ENCODE peak calls at places on chromosomes 13 and 19, in four cellular contexts. One of them, this sample, is unnamed.
A peak's percentile ranks its signal among the peaks of the same experiment; 100 is the strongest.

GRCh38 chr13:42064259-42064658 is 15.8 kb downstream of the DGKH start:
- DNase-seq in NCI-H1436: no peak
- DNase-seq in central memory CD8-positive, alpha-beta T cell: no peak
- DNase-seq in activated naive CD8-positive, alpha-beta T cell treated with anti-CD3 and anti-CD28 coated beads, Interleukin-2, amount 50 U/mL, for 24 hours: no peak
- DNase-seq in this sample: no peak

GRCh38 chr13:51519839-51520238 is 64.4 kb upstream of the WDFY2 start:
- DNase-seq in NCI-H1436: no peak
- DNase-seq in central memory CD8-positive, alpha-beta T cell: no peak
- DNase-seq in activated naive CD8-positive, alpha-beta T cell treated with anti-CD3 and anti-CD28 coated beads, Interleukin-2, amount 50 U/mL, for 24 hours: no peak
- DNase-seq in this sample: no peak

GRCh38 chr19:56096665-56097064 is 24.4 kb downstream of the ZNF787 start:
- DNase-seq in NCI-H1436: no peak
- DNase-seq in central memory CD8-positive, alpha-beta T cell: no peak
- DNase-seq in activated naive CD8-positive, alpha-beta T cell treated with anti-CD3 and anti-CD28 coated beads, Interleukin-2, amount 50 U/mL, for 24 hours: no peak
- DNase-seq in this sample: no peak

GRCh38 chr13:100600915-100601314 is 12.3 kb upstream of the GGACT start:
- DNase-seq in NCI-H1436: no peak
- DNase-seq in central memory CD8-positive, alpha-beta T cell: no peak
- DNase-seq in activated naive CD8-positive, alpha-beta T cell treated with anti-CD3 and anti-CD28 coated beads, Interleukin-2, amount 50 U/mL, for 24 hours: no peak
- DNase-seq in this sample: no peak

GRCh38 chr13:38535271-38535670 is 151.6 kb upstream of the FREM2 start:
- DNase-seq in NCI-H1436: no peak
- DNase-seq in central memory CD8-positive, alpha-beta T cell: no peak
- DNase-seq in activated naive CD8-positive, alpha-beta T cell treated with anti-CD3 and anti-CD28 coated beads, Interleukin-2, amount 50 U/mL, for 24 hours: no peak
- DNase-seq in this sample: no peak

GRCh38 chr13:52849727-52850395 is 1.4 kb upstream of the PCDH8 start:
- DNase-seq in NCI-H1436: no peak
- DNase-seq in central memory CD8-positive, alpha-beta T cell: no peak
- DNase-seq in activated naive CD8-positive, alpha-beta T cell treated with anti-CD3 and anti-CD28 coated beads, Interleukin-2, amount 50 U/mL, for 24 hours: no peak
- DNase-seq in this sample: no peak

GRCh38 chr19:29735821-29736220 is 20.8 kb upstream of the C19orf12 start:
- DNase-seq in NCI-H1436: no peak
- DNase-seq in central memory CD8-positive, alpha-beta T cell: no peak
- DNase-seq in activated naive CD8-positive, alpha-beta T cell treated with anti-CD3 and anti-CD28 coated beads, Interleukin-2, amount 50 U/mL, for 24 hours: no peak
- DNase-seq in this sample: no peak

GRCh38 chr19:8020681-8021080 is 15.2 kb upstream of the ELAVL1 start:
- DNase-seq in NCI-H1436: no peak
- DNase-seq in central memory CD8-positive, alpha-beta T cell: no peak
- DNase-seq in activated naive CD8-positive, alpha-beta T cell treated with anti-CD3 and anti-CD28 coated beads, Interleukin-2, amount 50 U/mL, for 24 hours: no peak
- DNase-seq in this sample: no peak

GRCh38 chr19:46660601-46661019 is 372 bp downstream of the DACT3 start:
- DNase-seq in NCI-H1436: no peak
- DNase-seq in central memory CD8-positive, alpha-beta T cell: no peak
- DNase-seq in activated naive CD8-positive, alpha-beta T cell treated with anti-CD3 and anti-CD28 coated beads, Interleukin-2, amount 50 U/mL, for 24 hours: no peak
- DNase-seq in this sample: no peak

GRCh38 chr19:1411255-1412191 is 4.1 kb downstream of the DAZAP1 start:
- DNase-seq in NCI-H1436: no peak
- DNase-seq in central memory CD8-positive, alpha-beta T cell: peak; percentile 29
- DNase-seq in activated naive CD8-positive, alpha-beta T cell treated with anti-CD3 and anti-CD28 coated beads, Interleukin-2, amount 50 U/mL, for 24 hours: peak; percentile 33
- DNase-seq in this sample: peak; percentile 24

GRCh38 chr19:15249912-15250634 is 17.8 kb upstream of the EPHX3 start:
- DNase-seq in NCI-H1436: no peak
- DNase-seq in central memory CD8-positive, alpha-beta T cell: no peak
- DNase-seq in activated naive CD8-positive, alpha-beta T cell treated with anti-CD3 and anti-CD28 coated beads, Interleukin-2, amount 50 U/mL, for 24 hours: no peak
- DNase-seq in this sample: peak; percentile 48

GRCh38 chr19:1035998-1036621 is 3.8 kb upstream of the ABCA7 start:
- DNase-seq in NCI-H1436: no peak
- DNase-seq in central memory CD8-positive, alpha-beta T cell: no peak
- DNase-seq in activated naive CD8-positive, alpha-beta T cell treated with anti-CD3 and anti-CD28 coated beads, Interleukin-2, amount 50 U/mL, for 24 hours: no peak
- DNase-seq in this sample: no peak

GRCh38 chr13:27658569-27658968 is 36.9 kb downstream of the POLR1D start:
- DNase-seq in NCI-H1436: no peak
- DNase-seq in central memory CD8-positive, alpha-beta T cell: no peak
- DNase-seq in activated naive CD8-positive, alpha-beta T cell treated with anti-CD3 and anti-CD28 coated beads, Interleukin-2, amount 50 U/mL, for 24 hours: no peak
- DNase-seq in this sample: no peak

GRCh38 chr19:1455336-1456120 is 5.6 kb downstream of the APC2 start:
- DNase-seq in NCI-H1436: peak; percentile 48
- DNase-seq in central memory CD8-positive, alpha-beta T cell: no peak
- DNase-seq in activated naive CD8-positive, alpha-beta T cell treated with anti-CD3 and anti-CD28 coated beads, Interleukin-2, amount 50 U/mL, for 24 hours: peak; percentile 60
- DNase-seq in this sample: peak; percentile 14

GRCh38 chr13:96898212-96898611 is 96.1 kb downstream of the OXGR1 start:
- DNase-seq in NCI-H1436: no peak
- DNase-seq in central memory CD8-positive, alpha-beta T cell: no peak
- DNase-seq in activated naive CD8-positive, alpha-beta T cell treated with anti-CD3 and anti-CD28 coated beads, Interleukin-2, amount 50 U/mL, for 24 hours: no peak
- DNase-seq in this sample: no peak

GRCh38 chr19:16019691-16020448 is 56.4 kb upstream of the TPM4 start:
- DNase-seq in NCI-H1436: no peak
- DNase-seq in central memory CD8-positive, alpha-beta T cell: no peak
- DNase-seq in activated naive CD8-positive, alpha-beta T cell treated with anti-CD3 and anti-CD28 coated beads, Interleukin-2, amount 50 U/mL, for 24 hours: no peak
- DNase-seq in this sample: no peak

GRCh38 chr13:71240906-71241305 is 626.1 kb downstream of the DACH1 start:
- DNase-seq in NCI-H1436: no peak
- DNase-seq in central memory CD8-positive, alpha-beta T cell: no peak
- DNase-seq in activated naive CD8-positive, alpha-beta T cell treated with anti-CD3 and anti-CD28 coated beads, Interleukin-2, amount 50 U/mL, for 24 hours: no peak
- DNase-seq in this sample: no peak

GRCh38 chr19:48617146-48617937 is 1.6 kb downstream of the RPL18 start:
- DNase-seq in NCI-H1436: no peak
- DNase-seq in central memory CD8-positive, alpha-beta T cell: no peak
- DNase-seq in activated naive CD8-positive, alpha-beta T cell treated with anti-CD3 and anti-CD28 coated beads, Interleukin-2, amount 50 U/mL, for 24 hours: no peak
- DNase-seq in this sample: no peak

GRCh38 chr19:41445575-41445974 is 2.6 kb downstream of the ERICH4 start:
- DNase-seq in NCI-H1436: no peak
- DNase-seq in central memory CD8-positive, alpha-beta T cell: no peak
- DNase-seq in activated naive CD8-positive, alpha-beta T cell treated with anti-CD3 and anti-CD28 coated beads, Interleukin-2, amount 50 U/mL, for 24 hours: no peak
- DNase-seq in this sample: no peak

GRCh38 chr19:1736280-1736679 is 17.0 kb upstream of the ONECUT3 start:
- DNase-seq in NCI-H1436: no peak
- DNase-seq in central memory CD8-positive, alpha-beta T cell: no peak
- DNase-seq in activated naive CD8-positive, alpha-beta T cell treated with anti-CD3 and anti-CD28 coated beads, Interleukin-2, amount 50 U/mL, for 24 hours: no peak
- DNase-seq in this sample: no peak